ENCODE peak calls at places on chromosomes 6 and 20, in four cellular contexts. Q is Right ventricle myocardium superior; P is stimulated activated CD4-positive, alpha-beta T cell treated with anti-CD3 and anti-CD28 coated beads, Interleukin-2, amount 100 ng/mL, for 4 hours; C is GM04503. G is an unnamed sample.

GRCh38 chr6:49980898-49981297 is 11.5 kb upstream of the DEFB113 start:
- DNase-seq in P (no peak), Q (no peak), C (peak; percentile 16), G (no peak)

GRCh38 chr6:24833711-24834386 is 35.1 kb upstream of the ARMH2 start:
- DNase-seq in C (no peak), P (no peak), Q (no peak), G (no peak)

GRCh38 chr6:148146717-148147116 is 195.9 kb upstream of the SASH1 start:
- DNase-seq in Q (no peak), P (peak; percentile 36), C (no peak), G (no peak)

GRCh38 chr6:169171951-169172350 is 81.7 kb downstream of the THBS2 start:
- DNase-seq in C (peak; percentile 98), P (no peak), Q (no peak), G (peak; percentile 75)

GRCh38 chr20:4160761-4161305 is 145.5 kb upstream of the RNF24 start:
- DNase-seq in C (no peak), Q (peak; percentile 72), P (peak; percentile 19), G (no peak)

GRCh38 chr20:56736285-56736857 is 107.3 kb downstream of the TFAP2C start:
- DNase-seq in Q (no peak), P (no peak), C (no peak), G (no peak)

GRCh38 chr20:62824476-62825287 is 7.8 kb downstream of the COL9A3 start:
- DNase-seq in Q (no peak), C (no peak), P (peak; percentile 22), G (no peak)

GRCh38 chr6:35302604-35303218 is 5.1 kb downstream of the DEF6 start:
- DNase-seq in Q (peak; percentile 62), C (no peak), P (peak; percentile 86), G (no peak)

GRCh38 chr20:51379601-51380341 is 162.7 kb downstream of the NFATC2 start:
- DNase-seq in Q (no peak), P (no peak), C (no peak), G (no peak)